ENCODE peak calls at places on chromosomes 2 and 18, in nine cellular contexts. I, U, B, G, S, C, H, A and X are unnamed samples.

GRCh38 chr2:164747786-164748433 is 93.7 kb downstream of the COBLL1 start:
- DNase-seq in I (no peak), U (no peak), B (no peak), G (no peak), S (no peak), C (no peak), H (no peak), A (no peak), X (no peak)

GRCh38 chr2:234490239-234491074 is 6.4 kb downstream of the ARL4C start:
- DNase-seq in I (no peak), U (no peak), B (no peak), G (no peak), S (no peak), C (no peak), H (no peak), A (no peak), X (no peak)

GRCh38 chr2:211014906-211015305 is 458.5 kb downstream of the CPS1 start:
- DNase-seq in I (no peak), U (no peak), B (no peak), G (no peak), S (no peak), C (no peak), H (no peak), A (no peak), X (no peak)

GRCh38 chr2:66481100-66481549 is 46.2 kb downstream of the MEIS1 start:
- DNase-seq in I (peak), U (no peak), B (no peak), G (peak), S (peak), C (no peak), H (no peak), A (no peak), X (no peak)

GRCh38 chr2:30862054-30862651 is 54.9 kb upstream of the CAPN13 start:
- DNase-seq in I (peak), U (peak), B (no peak), G (peak), S (peak), C (no peak), H (peak), A (peak), X (no peak)

GRCh38 chr18:54883816-54884604 is 55.7 kb downstream of the RAB27B start:
- DNase-seq in I (peak), U (no peak), B (no peak), G (no peak), S (peak), C (no peak), H (no peak), A (no peak), X (no peak)

GRCh38 chr2:53170463-53170862 is 597.1 kb upstream of the CHAC2 start:
- DNase-seq in I (peak), U (no peak), B (no peak), G (no peak), S (peak), C (no peak), H (no peak), A (no peak), X (no peak)

GRCh38 chr2:102082591-102083586 is 59.7 kb upstream of the IL1R1 start:
- DNase-seq in I (peak), U (no peak), B (no peak), G (no peak), S (peak), C (peak), H (peak), A (no peak), X (no peak)

GRCh38 chr2:98937906-98938305 is 1.9 kb upstream of the CRACDL start:
- DNase-seq in I (no peak), U (no peak), B (no peak), G (no peak), S (no peak), C (no peak), H (no peak), A (no peak), X (no peak)

GRCh38 chr18:32576296-32576916 is 105.7 kb upstream of the GAREM1 start:
- DNase-seq in I (peak), U (peak), B (no peak), G (peak), S (peak), C (no peak), H (no peak), A (peak), X (no peak)

GRCh38 chr2:173963817-173964564 is 1.2 kb downstream of the SP3 start:
- DNase-seq in I (peak), U (peak), B (peak), G (peak), S (peak), C (peak), H (peak), A (peak), X (no peak)

GRCh38 chr2:17976871-17977746 is 98.6 kb downstream of the KCNS3 start:
- DNase-seq in I (peak), U (no peak), B (no peak), G (no peak), S (peak), C (peak), H (no peak), A (no peak), X (no peak)

GRCh38 chr2:207135340-207135739 is 30.4 kb downstream of the KLF7 start:
- DNase-seq in I (peak), U (no peak), B (no peak), G (no peak), S (peak), C (no peak), H (no peak), A (no peak), X (no peak)

GRCh38 chr2:105052773-105053172 is 14.9 kb downstream of the MRPS9 start:
- DNase-seq in I (no peak), U (no peak), B (no peak), G (no peak), S (no peak), C (no peak), H (no peak), A (no peak), X (no peak)

GRCh38 chr2:231388725-231389346 is 6.7 kb upstream of the B3GNT7 start:
- DNase-seq in I (no peak), U (no peak), B (no peak), G (no peak), S (no peak), C (no peak), H (no peak), A (no peak), X (no peak)

GRCh38 chr2:159797468-159798375 is at the start of gene CD302:
- DNase-seq in I (peak), U (peak), B (peak), G (peak), S (peak), C (peak), H (peak), A (no peak), X (no peak)

GRCh38 chr2:10538224-10538894 is 90.2 kb upstream of the ODC1 start:
- DNase-seq in I (peak), U (no peak), B (no peak), G (no peak), S (peak), C (no peak), H (no peak), A (no peak), X (no peak)

GRCh38 chr2:66021296-66021695 is 413.6 kb upstream of the MEIS1 start:
- DNase-seq in I (no peak), U (no peak), B (no peak), G (no peak), S (no peak), C (no peak), H (no peak), A (no peak), X (no peak)

GRCh38 chr2:43083710-43084698 is 142.4 kb downstream of the ZFP36L2 start:
- DNase-seq in I (peak), U (peak), B (no peak), G (peak), S (peak), C (peak), H (peak), A (no peak), X (no peak)

GRCh38 chr2:233940376-233941276 is 23.5 kb downstream of the TRPM8 start:
- DNase-seq in I (no peak), U (no peak), B (no peak), G (no peak), S (no peak), C (no peak), H (no peak), A (no peak), X (no peak)

GRCh38 chr18:26706796-26707406 is 158.5 kb upstream of the KCTD1 start:
- DNase-seq in I (no peak), U (no peak), B (no peak), G (no peak), S (no peak), C (no peak), H (no peak), A (no peak), X (no peak)

GRCh38 chr2:168529900-168530561 is 74.0 kb downstream of the CERS6 start:
- DNase-seq in I (no peak), U (no peak), B (no peak), G (no peak), S (peak), C (no peak), H (no peak), A (no peak), X (no peak)

GRCh38 chr2:12076810-12077209 is 330.4 kb downstream of the LPIN1 start:
- DNase-seq in I (no peak), U (no peak), B (no peak), G (no peak), S (peak), C (no peak), H (no peak), A (no peak), X (no peak)

GRCh38 chr2:121254748-121255147 is 30.3 kb downstream of the TFCP2L1 start:
- DNase-seq in I (no peak), U (no peak), B (no peak), G (no peak), S (no peak), C (no peak), H (no peak), A (no peak), X (no peak)

GRCh38 chr2:25115249-25115883 is 53.0 kb downstream of the POMC start:
- DNase-seq in I (no peak), U (no peak), B (no peak), G (no peak), S (no peak), C (no peak), H (no peak), A (no peak), X (no peak)

GRCh38 chr2:46779447-46779941 is 136.1 kb downstream of the MCFD2 start:
- DNase-seq in I (peak), U (no peak), B (no peak), G (no peak), S (peak), C (no peak), H (no peak), A (no peak), X (no peak)

GRCh38 chr2:3661149-3661660 is 3.2 kb downstream of the ALLC start:
- DNase-seq in I (peak), U (no peak), B (no peak), G (no peak), S (no peak), C (no peak), H (no peak), A (no peak), X (no peak)

GRCh38 chr18:62450546-62451395 is 72.1 kb upstream of the ZCCHC2 start:
- DNase-seq in I (peak), U (no peak), B (no peak), G (peak), S (peak), C (peak), H (no peak), A (no peak), X (no peak)

GRCh38 chr2:10133007-10133647 is 10.6 kb downstream of the RRM2 start:
- DNase-seq in I (no peak), U (no peak), B (no peak), G (no peak), S (no peak), C (no peak), H (no peak), A (no peak), X (no peak)

GRCh38 chr2:219087848-219088247 is 27.1 kb upstream of the IHH start:
- DNase-seq in I (peak), U (no peak), B (no peak), G (no peak), S (no peak), C (no peak), H (no peak), A (no peak), X (no peak)

GRCh38 chr2:173077506-173078177 is 2.0 kb downstream of the MAP3K20 start:
- DNase-seq in I (peak), U (no peak), B (no peak), G (peak), S (peak), C (no peak), H (no peak), A (no peak), X (no peak)

GRCh38 chr2:20596973-20597867 is 53.7 kb downstream of the HS1BP3 start:
- DNase-seq in I (no peak), U (no peak), B (no peak), G (no peak), S (no peak), C (peak), H (peak), A (no peak), X (no peak)

GRCh38 chr2:94869131-94869530 is 2.1 kb upstream of the TEKT4 start:
- DNase-seq in I (no peak), U (no peak), B (no peak), G (no peak), S (no peak), C (no peak), H (no peak), A (no peak), X (no peak)

GRCh38 chr2:223084873-223085272 is 32.9 kb downstream of the KCNE4 start:
- DNase-seq in I (peak), U (no peak), B (no peak), G (no peak), S (peak), C (no peak), H (no peak), A (no peak), X (no peak)

GRCh38 chr2:95115418-95115817 is 6.2 kb downstream of the MRPS5 start:
- DNase-seq in I (peak), U (peak), B (peak), G (peak), S (peak), C (peak), H (peak), A (peak), X (no peak)

GRCh38 chr2:237875234-237876055 is 16.0 kb downstream of the RAMP1 start:
- DNase-seq in I (no peak), U (no peak), B (no peak), G (no peak), S (no peak), C (peak), H (no peak), A (no peak), X (no peak)

GRCh38 chr2:71647346-71647745 is 194.0 kb downstream of the DYSF start:
- DNase-seq in I (no peak), U (no peak), B (no peak), G (no peak), S (peak), C (no peak), H (no peak), A (no peak), X (no peak)

GRCh38 chr18:13809025-13809384 is 14.9 kb upstream of the MC5R start:
- DNase-seq in I (no peak), U (no peak), B (no peak), G (no peak), S (no peak), C (no peak), H (no peak), A (no peak), X (no peak)

GRCh38 chr2:23645181-23645808 is 260.3 kb downstream of the KLHL29 start:
- DNase-seq in I (no peak), U (no peak), B (no peak), G (no peak), S (no peak), C (no peak), H (no peak), A (no peak), X (no peak)

GRCh38 chr2:65548571-65549261 is 116.3 kb upstream of the SPRED2 start:
- DNase-seq in I (peak), U (no peak), B (no peak), G (no peak), S (peak), C (no peak), H (no peak), A (no peak), X (no peak)

GRCh38 chr18:10875836-10876235 is 273.5 kb downstream of the PIEZO2 start:
- DNase-seq in I (no peak), U (no peak), B (no peak), G (no peak), S (no peak), C (no peak), H (no peak), A (no peak), X (no peak)

GRCh38 chr18:10877974-10878373 is 271.4 kb downstream of the PIEZO2 start:
- DNase-seq in I (no peak), U (no peak), B (no peak), G (no peak), S (no peak), C (no peak), H (no peak), A (no peak), X (no peak)

DNA sequence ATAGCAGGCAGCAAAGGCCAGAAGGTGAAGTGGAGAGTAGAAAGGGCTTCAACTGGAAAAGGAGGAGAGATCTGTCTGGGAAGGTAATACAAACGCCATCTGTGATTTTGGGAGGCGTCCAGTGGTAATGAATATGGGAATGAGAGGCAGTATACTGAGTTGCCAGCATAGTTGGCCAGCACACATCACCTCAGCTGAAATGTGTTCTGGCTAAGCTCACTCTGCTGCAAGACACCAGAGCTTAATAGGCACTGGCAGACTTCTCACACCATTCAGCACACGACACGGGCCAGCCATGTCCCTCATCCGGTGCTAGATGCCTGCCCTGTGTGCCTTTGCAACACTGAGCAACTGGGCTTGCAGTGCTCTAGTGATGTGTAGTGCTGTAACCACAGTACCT is 277.1 kb downstream of the PIEZO2 start:
- DNase-seq in I (no peak), U (no peak), B (no peak), G (no peak), S (no peak), C (no peak), H (no peak), A (no peak), X (no peak)
- H3K27ac ChIP-seq in I (no peak), U (no peak), B (no peak), G (no peak), S (no peak), C (no peak), H (no peak), A (no peak), X (no peak)

DNA sequence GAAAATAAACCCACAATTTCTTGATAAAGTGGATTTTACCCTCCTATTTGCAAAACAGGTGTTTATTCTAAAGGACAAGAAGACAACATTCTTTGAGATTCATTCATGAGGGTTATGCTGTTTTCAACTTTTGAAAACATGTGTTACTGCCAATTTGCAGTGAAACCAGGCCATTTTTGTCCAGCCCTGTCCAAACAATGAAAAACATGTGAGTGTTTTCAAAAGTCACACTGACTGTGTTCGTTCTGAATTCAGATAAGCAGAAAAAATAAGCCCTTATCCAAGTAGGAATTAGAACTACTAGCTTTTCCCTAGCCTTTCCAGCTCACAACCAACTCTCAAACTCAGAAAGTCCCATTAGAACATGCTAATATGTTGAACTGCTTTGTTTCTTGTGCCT is 148.1 kb upstream of the PID1 start:
- DNase-seq in I (no peak), U (no peak), B (no peak), G (no peak), S (no peak), C (no peak), H (no peak), A (no peak), X (no peak)
- H3K27ac ChIP-seq in I (peak), U (peak), B (no peak), G (no peak), S (no peak), C (peak), H (peak), A (no peak), X (peak)

DNA sequence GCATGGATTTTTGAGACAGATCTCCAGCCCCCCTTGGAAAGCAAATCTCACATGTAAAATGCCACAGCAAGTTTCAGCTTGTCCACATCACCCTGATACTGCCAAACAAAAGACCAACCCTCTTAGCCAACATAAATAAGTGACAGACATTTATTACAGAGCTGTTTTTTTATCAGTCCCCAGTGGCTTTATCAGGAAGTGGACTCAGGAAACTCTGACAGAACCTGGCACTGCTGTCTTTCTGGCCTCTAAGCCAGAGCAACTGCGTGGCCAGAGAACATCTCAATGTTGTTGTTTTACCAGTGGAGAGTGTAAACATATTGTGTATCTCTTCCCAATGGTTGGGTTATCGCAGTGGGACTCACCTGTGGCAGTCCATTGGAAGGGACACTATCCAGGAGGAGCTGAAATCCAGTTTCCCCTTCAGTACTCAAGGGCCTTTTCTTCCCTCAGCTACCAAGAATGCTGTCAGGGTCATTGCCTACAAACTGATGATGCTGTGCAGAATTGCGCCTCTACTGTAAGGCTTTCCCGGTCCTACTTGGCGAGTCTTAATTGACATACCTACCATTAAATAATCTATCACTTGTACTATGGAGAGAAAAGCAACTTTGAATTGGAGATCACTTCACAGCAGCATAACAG is 22.0 kb downstream of the SLC14A1 start:
- DNase-seq in I (no peak), U (no peak), B (no peak), G (no peak), S (no peak), C (no peak), H (no peak), A (no peak), X (no peak)
- H3K27ac ChIP-seq in I (no peak), U (no peak), B (no peak), G (no peak), S (no peak), C (peak), H (no peak), A (no peak), X (no peak)

GRCh38 chr18:50051288-50051687 is 143.7 kb downstream of the MYO5B start:
- DNase-seq in I (no peak), U (no peak), B (no peak), G (peak), S (no peak), C (no peak), H (no peak), A (no peak), X (no peak)
- H3K27ac ChIP-seq in I (no peak), U (no peak), B (no peak), G (no peak), S (no peak), C (no peak), H (no peak), A (no peak), X (no peak)

GRCh38 chr2:215787565-215788178 is 225.7 kb downstream of the MREG start:
- DNase-seq in I (no peak), U (no peak), B (no peak), G (no peak), S (no peak), C (no peak), H (no peak), A (no peak), X (no peak)
- H3K27ac ChIP-seq in I (no peak), U (no peak), B (no peak), G (no peak), S (no peak), C (no peak), H (no peak), A (no peak), X (no peak)

GRCh38 chr2:134260726-134261125 is 6.9 kb downstream of the MGAT5 start:
- DNase-seq in I (peak), U (no peak), B (no peak), G (no peak), S (peak), C (peak), H (no peak), A (no peak), X (no peak)
- H3K27ac ChIP-seq in I (peak), U (peak), B (no peak), G (peak), S (peak), C (no peak), H (no peak), A (peak), X (peak)